ENCODE peak calls at places on chromosomes 12 and 14, in six cellular contexts. Z is osteoblast, A is RWPE2, C is AG10803, N is ascending aorta, T is spleen. G is an unnamed sample.

GRCh38 chr14:68790656-68791077 is 2.2 kb downstream of the ZFP36L1 start:
- DNase-seq in T (peak; percentile 71), C (no peak), N (no peak), Z (peak; percentile 66), A (peak; percentile 20), G (no peak)

GRCh38 chr12:86719381-86719780 is 463.2 kb upstream of the MGAT4C start:
- DNase-seq in Z (no peak), A (no peak), T (no peak), N (no peak), C (peak; percentile 37), G (no peak)

GRCh38 chr12:110343921-110344555 is 59.5 kb downstream of the ANAPC7 start:
- DNase-seq in N (no peak), T (no peak), Z (no peak), C (no peak), A (no peak), G (no peak)

GRCh38 chr12:76649091-76649490 is 89.5 kb upstream of the OSBPL8 start:
- DNase-seq in A (no peak), T (no peak), N (no peak), Z (no peak), C (no peak), G (no peak)

GRCh38 chr12:26177303-26177702 is 18.1 kb upstream of the SSPN start:
- DNase-seq in C (no peak), T (no peak), Z (no peak), N (no peak), A (no peak), G (no peak)

GRCh38 chr12:91180577-91180976 is 2.0 kb downstream of the DCN start:
- DNase-seq in T (no peak), A (no peak), N (no peak), Z (no peak), C (peak; percentile 95), G (peak; percentile 88)

GRCh38 chr12:76299536-76300296 is 48.5 kb downstream of the BBS10 start:
- DNase-seq in N (no peak), A (no peak), T (no peak), Z (peak; percentile 26), C (peak; percentile 31), G (no peak)

GRCh38 chr14:101492716-101493115 is 68.6 kb upstream of the DIO3 start:
- DNase-seq in C (no peak), N (no peak), A (peak; percentile 59), T (peak; percentile 66), Z (peak; percentile 41), G (no peak)

GRCh38 chr12:131223791-131224567 is 270.3 kb downstream of the ADGRD1 start:
- DNase-seq in N (no peak), A (peak; percentile 15), C (no peak), Z (no peak), T (peak; percentile 66), G (no peak)

GRCh38 chr14:69043598-69044267 is 64.6 kb upstream of the ACTN1 start:
- DNase-seq in N (peak; percentile 45), T (no peak), A (no peak), Z (peak; percentile 72), C (peak; percentile 79), G (peak; percentile 66)

GRCh38 chr12:126036348-126036747 is 971.1 kb downstream of the AACS start:
- DNase-seq in A (no peak), C (no peak), Z (no peak), N (no peak), T (no peak), G (no peak)

GRCh38 chr12:50242751-50243191 is 40.5 kb downstream of the LIMA1 start:
- DNase-seq in N (no peak), A (no peak), C (peak; percentile 79), Z (peak; percentile 53), T (no peak), G (peak; percentile 68)

GRCh38 chr14:81927069-81927468 is 393.4 kb upstream of the SEL1L start:
- DNase-seq in A (no peak), N (no peak), C (no peak), T (no peak), Z (no peak), G (no peak)

GRCh38 chr14:96052541-96053105 is 13.5 kb downstream of the C14orf132 start:
- DNase-seq in N (no peak), Z (peak; percentile 76), T (peak; percentile 47), C (no peak), A (no peak), G (no peak)

GRCh38 chr12:6062427-6063378 is 61.8 kb downstream of the VWF start:
- DNase-seq in T (peak; percentile 84), C (peak; percentile 46), A (no peak), N (no peak), Z (peak; percentile 90), G (peak; percentile 47)

GRCh38 chr12:50615534-50616296 is 110.9 kb downstream of the DIP2B start:
- DNase-seq in N (no peak), C (peak; percentile 39), A (no peak), T (no peak), Z (no peak), G (peak; percentile 61)

GRCh38 chr14:96309128-96309906 is 53.3 kb downstream of the BDKRB1 start:
- DNase-seq in C (no peak), T (no peak), A (no peak), Z (no peak), N (no peak), G (no peak)

GRCh38 chr12:530308-530707 is 70.6 kb downstream of the B4GALNT3 start:
- DNase-seq in A (no peak), Z (peak; percentile 22), N (no peak), C (peak; percentile 88), T (no peak), G (peak; percentile 53)

GRCh38 chr12:103833095-103833777 is 7.8 kb downstream of the NT5DC3 start:
- DNase-seq in T (no peak), N (no peak), Z (peak; percentile 91), C (peak; percentile 72), A (no peak), G (no peak)

GRCh38 chr14:26190644-26191043 is 407.2 kb downstream of the NOVA1 start:
- DNase-seq in C (no peak), N (no peak), T (no peak), A (no peak), Z (no peak), G (peak; percentile 2)

GRCh38 chr12:92080390-92081285 is 65.0 kb downstream of the BTG1 start:
- DNase-seq in Z (no peak), A (no peak), C (peak; percentile 97), N (no peak), T (no peak), G (peak; percentile 82)

DNA sequence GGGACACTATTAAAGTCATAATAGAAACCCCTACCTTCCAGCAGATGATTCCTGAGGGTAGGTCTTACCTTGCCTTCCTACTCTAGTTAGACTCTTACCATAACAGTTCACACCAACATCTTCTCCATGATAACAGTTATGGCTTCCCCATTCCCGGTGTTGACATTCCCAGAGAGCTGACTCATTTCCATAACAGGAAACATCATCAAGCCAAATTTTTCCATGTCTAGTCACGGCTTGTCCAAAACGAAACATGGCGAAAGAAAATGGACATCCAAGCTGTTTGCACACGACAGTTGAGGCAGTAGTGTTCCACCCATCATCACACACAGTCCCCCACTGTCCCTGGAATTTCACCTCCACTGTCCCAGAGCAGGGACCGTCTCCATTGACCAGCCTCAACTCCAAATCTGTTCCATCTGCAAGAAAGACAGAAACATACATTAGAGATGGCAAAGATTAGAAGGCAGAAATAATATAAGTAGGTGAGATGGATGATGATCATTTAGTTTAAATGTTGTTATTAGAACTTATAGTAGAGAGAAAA is 10.6 kb downstream of the CD163L1 start:
- DNase-seq in T (no peak), Z (peak; percentile 90), C (peak; percentile 70), N (no peak), A (no peak), G (peak; percentile 74)
- H3K4me3 ChIP-seq in T (no peak overlapping the region), Z (peak overlapping the region; percentile 31), C (no peak overlapping the region), N (no peak overlapping the region), A (no peak overlapping the region), G (no peak overlapping the region)

DNA sequence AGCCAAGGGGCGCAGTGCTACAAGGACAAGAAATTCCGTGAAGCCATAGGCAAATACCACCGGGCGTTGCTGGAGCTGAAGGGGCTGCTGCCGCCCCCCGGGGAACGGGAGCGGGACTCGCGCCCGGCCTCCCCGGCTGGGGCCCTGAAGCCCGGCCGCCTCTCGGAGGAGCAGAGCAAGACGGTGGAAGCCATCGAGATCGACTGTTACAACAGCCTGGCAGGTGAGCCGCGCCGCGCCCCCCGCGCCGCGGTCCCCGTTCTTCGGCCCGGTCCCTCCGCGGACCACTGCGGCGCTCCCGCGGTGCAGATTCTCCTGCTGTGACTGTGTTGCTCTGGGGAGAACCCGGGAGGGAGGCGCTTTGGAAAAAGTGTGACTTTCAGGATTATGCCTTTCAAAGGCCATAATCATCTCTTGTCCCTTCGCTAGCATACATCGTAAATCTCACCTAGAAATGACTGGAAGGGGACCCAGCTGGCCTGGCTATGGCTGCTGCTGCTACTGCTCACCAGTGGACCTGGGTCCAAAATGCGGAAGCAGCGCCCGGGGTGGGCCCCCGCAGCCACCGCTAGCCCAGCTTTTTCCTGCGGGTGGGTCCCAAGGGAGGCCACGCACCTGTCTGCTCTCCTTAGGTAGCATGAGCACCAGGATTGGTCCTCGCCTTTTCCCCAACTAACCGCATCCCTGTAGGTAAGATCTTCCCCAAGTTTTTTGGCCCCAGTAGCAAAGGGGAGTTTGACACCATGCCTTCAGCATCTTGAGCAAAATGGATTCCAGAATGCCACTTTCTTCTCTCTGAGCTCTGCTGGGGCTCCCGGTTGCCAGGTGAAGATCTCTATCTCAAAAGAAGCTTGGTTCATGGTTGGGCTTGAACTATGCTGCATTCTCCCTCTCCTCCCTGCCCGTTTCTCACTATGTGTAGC is 858 bp downstream of the TTC9 start:
- DNase-seq in Z (peak; percentile 75), T (peak; percentile 91), A (no peak), C (no peak), N (no peak), G (no peak)
- H3K4me3 ChIP-seq in Z (peak overlapping the region; percentile 51), T (peak overlapping the region; percentile 59), A (peak overlapping the region; percentile 97), C (peak overlapping the region; percentile 44), N (peak overlapping the region; percentile 88), G (peak overlapping the region; percentile 38)

GRCh38 chr12:53380797-53381738 is 1.1 kb downstream of the SP1 start:
- DNase-seq in T (peak; percentile 80), A (no peak), N (no peak), Z (no peak), C (peak; percentile 55), G (peak; percentile 46)

GRCh38 chr12:53379389-53380103 is 430 bp upstream of the SP1 start:
- DNase-seq in T (peak; percentile 96), N (peak; percentile 100), A (peak; percentile 98), C (peak; percentile 100), Z (peak; percentile 96), G (peak; percentile 100)

GRCh38 chr12:53381739-53382630 is 2.0 kb downstream of the SP1 start:
- DNase-seq in Z (peak; percentile 81), T (peak; percentile 78), A (peak; percentile 77), N (no peak), C (peak; percentile 80), G (peak; percentile 47)

GRCh38 chr12:53380104-53380796 is at the start of gene SP1:
- DNase-seq in N (peak; percentile 56), T (peak; percentile 98), C (peak; percentile 95), A (peak; percentile 89), Z (peak; percentile 94), G (peak; percentile 95)

DNA sequence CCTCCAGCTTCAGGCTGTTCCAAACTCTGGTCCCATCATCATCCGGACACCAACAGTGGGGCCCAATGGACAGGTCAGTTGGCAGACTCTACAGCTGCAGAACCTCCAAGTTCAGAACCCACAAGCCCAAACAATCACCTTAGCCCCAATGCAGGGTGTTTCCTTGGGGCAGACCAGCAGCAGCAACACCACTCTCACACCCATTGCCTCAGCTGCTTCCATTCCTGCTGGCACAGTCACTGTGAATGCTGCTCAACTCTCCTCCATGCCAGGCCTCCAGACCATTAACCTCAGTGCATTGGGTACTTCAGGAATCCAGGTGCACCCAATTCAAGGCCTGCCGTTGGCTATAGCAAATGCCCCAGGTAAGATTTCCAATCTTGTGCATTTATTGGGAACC is 3.3 kb downstream of the SP1 start:
- DNase-seq in C (no peak), Z (no peak), N (no peak), T (peak; percentile 62), A (no peak), G (no peak)
- H3K4me3 ChIP-seq in C (peak overlapping the region; percentile 28), Z (peak overlapping the region; percentile 38), N (peak overlapping the region; percentile 87), T (peak overlapping the region; percentile 61), A (no peak overlapping the region), G (peak overlapping the region; percentile 2)

GRCh38 chr12:82857911-82858533 is 171.3 kb downstream of the TMTC2 start:
- DNase-seq in Z (no peak), A (no peak), C (no peak), N (no peak), T (no peak), G (no peak)
- H3K4me3 ChIP-seq in Z (no peak overlapping the region), A (no peak overlapping the region), C (no peak overlapping the region), N (no peak overlapping the region), T (no peak overlapping the region), G (no peak overlapping the region)

G was measured in astrocyte of the spinal cord.